ENCODE peak calls at places on chromosomes 12 and 14, in seven cellular contexts. One of them, this sample, is unnamed.

GRCh38 chr12:121719926-121720414 is 7.4 kb downstream of the TMEM120B start:
- DNase-seq in HS-27A: peak; percentile 59
- DNase-seq in HAP-1: no peak
- DNase-seq in tibial artery: no peak
- DNase-seq in psoas muscle: no peak
- DNase-seq in H1: no peak
- DNase-seq in cardiac muscle cell: peak; percentile 71
- DNase-seq in this sample: no peak

GRCh38 chr12:89117448-89118034 is 234.8 kb downstream of the DUSP6 start:
- DNase-seq in H1: no peak
- DNase-seq in psoas muscle: no peak
- DNase-seq in HS-27A: no peak
- DNase-seq in cardiac muscle cell: no peak
- DNase-seq in tibial artery: no peak
- DNase-seq in HAP-1: no peak
- DNase-seq in this sample: no peak

GRCh38 chr14:44564908-44565307 is 57.8 kb upstream of the FSCB start:
- DNase-seq in tibial artery: no peak
- DNase-seq in H1: no peak
- DNase-seq in HS-27A: no peak
- DNase-seq in cardiac muscle cell: peak; percentile 18
- DNase-seq in psoas muscle: no peak
- DNase-seq in HAP-1: no peak
- DNase-seq in this sample: no peak

GRCh38 chr12:22228022-22228875 is 106.3 kb downstream of the ST8SIA1 start:
- DNase-seq in cardiac muscle cell: peak; percentile 27
- DNase-seq in tibial artery: no peak
- DNase-seq in HAP-1: no peak
- DNase-seq in HS-27A: no peak
- DNase-seq in psoas muscle: no peak
- DNase-seq in H1: no peak
- DNase-seq in this sample: no peak

GRCh38 chr12:47767197-47767724 is 5.8 kb upstream of the SLC48A1 start:
- DNase-seq in HS-27A: no peak
- DNase-seq in cardiac muscle cell: peak; percentile 57
- DNase-seq in H1: peak; percentile 77
- DNase-seq in tibial artery: no peak
- DNase-seq in psoas muscle: peak; percentile 64
- DNase-seq in HAP-1: no peak
- DNase-seq in this sample: no peak

GRCh38 chr14:81096656-81097055 is 124.1 kb downstream of the GTF2A1 start:
- DNase-seq in psoas muscle: no peak
- DNase-seq in HS-27A: no peak
- DNase-seq in tibial artery: no peak
- DNase-seq in cardiac muscle cell: no peak
- DNase-seq in HAP-1: no peak
- DNase-seq in H1: no peak
- DNase-seq in this sample: no peak

GRCh38 chr12:26109343-26109841 is 15.4 kb downstream of the BHLHE41 start:
- DNase-seq in cardiac muscle cell: peak; percentile 68
- DNase-seq in psoas muscle: peak; percentile 80
- DNase-seq in tibial artery: peak; percentile 72
- DNase-seq in HS-27A: no peak
- DNase-seq in HAP-1: no peak
- DNase-seq in H1: peak; percentile 48
- DNase-seq in this sample: no peak

GRCh38 chr14:99619873-99620834 is 16.1 kb upstream of the CCDC85C start:
- DNase-seq in H1: no peak
- DNase-seq in HAP-1: no peak
- DNase-seq in HS-27A: no peak
- DNase-seq in cardiac muscle cell: peak; percentile 51
- DNase-seq in tibial artery: no peak
- DNase-seq in psoas muscle: no peak
- DNase-seq in this sample: no peak

GRCh38 chr12:49389092-49389703 is 21.9 kb downstream of the SPATS2 start:
- DNase-seq in psoas muscle: peak; percentile 64
- DNase-seq in HS-27A: no peak
- DNase-seq in HAP-1: no peak
- DNase-seq in H1: peak; percentile 90
- DNase-seq in cardiac muscle cell: no peak
- DNase-seq in tibial artery: no peak
- DNase-seq in this sample: no peak

This sample was measured in mesenteric fat pad.